ENCODE peak calls at places on chromosomes 6 and 20, in four cellular contexts. One of them, this sample, is unnamed.

GRCh38 chr6:56692586-56693245 is 50.0 kb upstream of the DST start:
- DNase-seq in IMR-90: peak; percentile 78
- DNase-seq in K562: no peak
- DNase-seq in GM12878: no peak
- DNase-seq in this sample: no peak

GRCh38 chr6:11354019-11354418 is 121.6 kb upstream of the NEDD9 start:
- DNase-seq in IMR-90: peak; percentile 58
- DNase-seq in GM12878: no peak
- DNase-seq in K562: no peak
- DNase-seq in this sample: no peak

GRCh38 chr6:149024361-149024760 is 277.5 kb downstream of the UST start:
- DNase-seq in IMR-90: no peak
- DNase-seq in K562: no peak
- DNase-seq in GM12878: no peak
- DNase-seq in this sample: no peak

GRCh38 chr6:17971128-17972073 is 16.0 kb downstream of the KIF13A start:
- DNase-seq in GM12878: no peak
- DNase-seq in K562: no peak
- DNase-seq in IMR-90: peak; percentile 77
- DNase-seq in this sample: no peak

GRCh38 chr20:34089655-34090324 is 22.3 kb downstream of the EIF2S2 start:
- DNase-seq in GM12878: no peak
- DNase-seq in IMR-90: no peak
- DNase-seq in K562: no peak
- DNase-seq in this sample: no peak

GRCh38 chr6:15370730-15371129 is 124.9 kb downstream of the JARID2 start:
- DNase-seq in GM12878: no peak
- DNase-seq in K562: no peak
- DNase-seq in IMR-90: no peak
- DNase-seq in this sample: no peak

GRCh38 chr6:131823276-131823902 is 15.6 kb downstream of the ENPP1 start:
- DNase-seq in GM12878: no peak
- DNase-seq in K562: no peak
- DNase-seq in IMR-90: peak; percentile 23
- DNase-seq in this sample: no peak

GRCh38 chr6:80143312-80143960 is 37.0 kb downstream of the BCKDHB start:
- DNase-seq in GM12878: no peak
- DNase-seq in IMR-90: peak; percentile 85
- DNase-seq in K562: no peak
- DNase-seq in this sample: no peak

GRCh38 chr6:90066715-90067114 is 172.4 kb downstream of the GJA10 start:
- DNase-seq in K562: no peak
- DNase-seq in GM12878: no peak
- DNase-seq in IMR-90: no peak
- DNase-seq in this sample: no peak

GRCh38 chr20:19735446-19735845 is 22.6 kb upstream of the RIN2 start:
- DNase-seq in K562: no peak
- DNase-seq in IMR-90: peak; percentile 73
- DNase-seq in GM12878: peak; percentile 3
- DNase-seq in this sample: no peak

GRCh38 chr20:38927902-38928578 is 1.8 kb downstream of the FAM83D start:
- DNase-seq in K562: no peak
- DNase-seq in GM12878: no peak
- DNase-seq in IMR-90: no peak
- DNase-seq in this sample: no peak
- H3K9ac ChIP-seq in K562: peak overlapping the region; percentile 91
- H3K9ac ChIP-seq in GM12878: peak overlapping the region; percentile 88
- H3K9ac ChIP-seq in IMR-90: no peak overlapping the region
- H3K9ac ChIP-seq in this sample: peak overlapping the region; percentile 37

DNA sequence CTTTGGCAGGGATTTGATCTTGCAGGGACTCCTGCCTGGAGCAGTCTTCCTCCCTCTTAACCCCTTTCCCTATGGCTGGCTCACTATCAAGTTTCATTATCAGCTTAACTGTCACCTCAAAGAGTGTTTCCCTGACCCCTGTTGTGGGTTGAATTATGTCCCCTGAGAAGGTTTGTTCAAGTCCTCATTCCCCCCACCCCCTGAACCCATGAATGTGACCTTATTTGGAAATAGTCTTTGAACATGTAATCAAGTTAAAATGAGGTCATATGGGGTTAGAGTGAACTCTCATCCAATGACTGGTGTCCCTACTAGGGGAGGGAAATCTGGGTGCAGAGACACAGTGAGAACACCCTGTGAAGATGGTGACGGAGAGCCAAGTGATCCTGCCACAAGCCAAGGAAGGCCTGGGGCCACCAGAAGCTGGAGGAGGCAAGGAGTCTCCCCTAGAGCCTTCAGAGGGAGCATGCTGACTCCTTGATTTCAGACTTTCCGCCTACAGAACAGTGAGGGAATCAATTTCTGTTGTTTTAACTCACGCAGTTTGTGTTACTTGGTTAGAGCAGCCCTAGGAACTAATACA is 165.2 kb upstream of the TOP1 start:
- DNase-seq in IMR-90: no peak
- DNase-seq in GM12878: no peak
- DNase-seq in K562: no peak
- DNase-seq in this sample: no peak
- TF ChIP-seq CHD1 in IMR-90: no peak
- TF ChIP-seq CHD1 in GM12878: no peak
- TF ChIP-seq CHD1 in K562: no peak
- TF ChIP-seq CHD1 in this sample: no peak

GRCh38 chr6:161104966-161105365 is 113.4 kb downstream of the MAP3K4 start:
- DNase-seq in IMR-90: peak; percentile 33
- DNase-seq in K562: no peak
- DNase-seq in GM12878: no peak
- DNase-seq in this sample: no peak
- H3K9ac ChIP-seq in IMR-90: no peak overlapping the region
- H3K9ac ChIP-seq in K562: no peak overlapping the region
- H3K9ac ChIP-seq in GM12878: no peak overlapping the region
- H3K9ac ChIP-seq in this sample: no peak overlapping the region

DNA sequence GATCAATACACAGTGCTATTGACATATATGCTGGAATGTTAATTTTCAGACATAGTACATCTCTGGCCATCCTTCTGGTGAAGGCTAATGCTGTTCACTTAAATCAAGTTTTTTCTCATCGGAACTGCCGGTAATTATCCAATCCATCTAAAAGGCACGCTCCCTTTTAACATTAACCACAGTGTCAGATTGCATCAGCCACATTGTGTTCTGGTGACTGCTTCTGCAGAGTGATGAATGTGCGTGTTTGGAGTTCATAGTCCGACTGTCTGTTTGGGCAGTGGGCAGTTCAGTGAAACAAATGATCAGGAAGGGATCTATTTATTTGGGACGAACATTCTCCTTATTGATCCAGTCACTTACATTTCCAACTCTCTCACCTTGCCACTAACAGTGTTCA is 49.5 kb downstream of the SOBP start:
- DNase-seq in IMR-90: no peak
- DNase-seq in K562: no peak
- DNase-seq in GM12878: no peak
- DNase-seq in this sample: no peak
- TF ChIP-seq CHD1 in IMR-90: no peak
- TF ChIP-seq CHD1 in K562: no peak
- TF ChIP-seq CHD1 in GM12878: no peak
- TF ChIP-seq CHD1 in this sample: no peak

DNA sequence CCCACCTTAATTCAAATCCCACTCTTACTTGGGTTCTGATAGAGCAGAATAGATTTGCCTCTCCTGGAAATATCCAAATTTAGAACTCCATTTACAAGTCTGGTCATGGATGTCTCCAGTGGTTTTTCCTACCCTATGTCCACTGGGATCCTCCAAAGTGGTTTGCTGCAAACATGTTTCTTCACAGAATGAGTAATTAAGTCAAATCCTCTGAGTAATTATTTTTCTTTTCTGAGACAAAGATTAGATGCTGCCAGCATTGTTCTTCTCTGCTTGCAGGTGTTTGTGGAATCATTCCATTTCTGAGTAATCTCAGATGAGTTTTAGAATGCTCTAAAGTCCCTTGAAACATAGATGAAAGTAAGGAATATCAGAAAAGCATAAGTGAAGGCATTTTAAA is 21.9 kb downstream of the DTD1 start:
- DNase-seq in K562: no peak
- DNase-seq in GM12878: no peak
- DNase-seq in IMR-90: no peak
- DNase-seq in this sample: no peak
- H3K9ac ChIP-seq in K562: no peak overlapping the region
- H3K9ac ChIP-seq in GM12878: no peak overlapping the region
- H3K9ac ChIP-seq in IMR-90: no peak overlapping the region
- H3K9ac ChIP-seq in this sample: no peak overlapping the region

This sample was measured in H1.